ENCODE peak calls at places on chromosomes 6 and 20, in nine cellular contexts. M, O, N, Q, I, D, W, G and R are unnamed samples.

GRCh38 chr6:126182650-126183311 is 157.1 kb upstream of the CENPW start:
- DNase-seq in M (no peak), O (no peak), N (no peak), Q (no peak), I (no peak), D (no peak), W (no peak), G (peak; percentile 53), R (no peak)

GRCh38 chr6:115783402-115784061 is 277.2 kb downstream of the FRK start:
- DNase-seq in M (no peak), O (no peak), N (no peak), Q (no peak), I (peak; percentile 10), D (no peak), W (no peak), G (peak; percentile 1), R (no peak)

GRCh38 chr20:57600324-57601210 is 19.7 kb downstream of the ZBP1 start:
- DNase-seq in M (peak; percentile 48), O (no peak), N (no peak), Q (no peak), I (peak; percentile 11), D (no peak), W (no peak), G (no peak), R (no peak)

GRCh38 chr20:11454966-11455799 is 462.5 kb upstream of the BTBD3 start:
- DNase-seq in M (peak; percentile 87), O (no peak), N (no peak), Q (no peak), I (peak; percentile 28), D (no peak), W (no peak), G (peak; percentile 68), R (no peak)

GRCh38 chr6:3813150-3813780 is 35.9 kb upstream of the FAM50B start:
- DNase-seq in M (peak; percentile 79), O (no peak), N (no peak), Q (no peak), I (no peak), D (no peak), W (no peak), G (peak; percentile 37), R (no peak)

GRCh38 chr6:28646650-28647049 is 121.0 kb downstream of the GPX5 start:
- DNase-seq in M (no peak), O (no peak), N (no peak), Q (no peak), I (no peak), D (no peak), W (no peak), G (no peak), R (no peak)

GRCh38 chr20:6051505-6051904 is 2.4 kb downstream of the LRRN4 start:
- DNase-seq in M (peak; percentile 45), O (no peak), N (no peak), Q (no peak), I (peak; percentile 55), D (no peak), W (no peak), G (peak; percentile 76), R (no peak)

GRCh38 chr20:61856626-61857413 is 208.9 kb downstream of the TAF4 start:
- DNase-seq in M (no peak), O (no peak), N (no peak), Q (no peak), I (no peak), D (no peak), W (no peak), G (no peak), R (no peak)

GRCh38 chr20:47799116-47799715 is 13.9 kb upstream of the SULF2 start:
- DNase-seq in M (no peak), O (no peak), N (no peak), Q (no peak), I (no peak), D (no peak), W (peak; percentile 94), G (no peak), R (no peak)

GRCh38 chr6:150886155-150886554 is 20.7 kb downstream of the MTHFD1L start:
- DNase-seq in M (no peak), O (no peak), N (no peak), Q (no peak), I (no peak), D (no peak), W (no peak), G (no peak), R (no peak)

GRCh38 chr20:48051810-48052491 is 266.7 kb upstream of the SULF2 start:
- DNase-seq in M (peak; percentile 29), O (peak; percentile 80), N (no peak), Q (no peak), I (peak; percentile 69), D (no peak), W (peak; percentile 64), G (peak; percentile 71), R (no peak)

GRCh38 chr6:16544006-16544405 is 217.3 kb downstream of the ATXN1 start:
- DNase-seq in M (no peak), O (no peak), N (no peak), Q (peak; percentile 82), I (no peak), D (no peak), W (no peak), G (no peak), R (no peak)